ENCODE peak calls at places on chromosomes 16 and 17, in eight cellular contexts. G is heart right ventricle, R is K562, Q is sigmoid colon, T is cardiac fibroblast, B is pancreas, H is BJ, D is IMR-90. O is an unnamed sample.
A peak's percentile ranks its signal among the peaks of the same experiment; 100 is the strongest.

GRCh38 chr17:77635176-77635575 is 323.3 kb upstream of the TNRC6C start:
- DNase-seq in H (no peak), R (no peak), G (no peak), D (no peak), T (no peak), B (no peak), Q (no peak), O (no peak)

GRCh38 chr16:60091076-60091475 is 1357.0 kb upstream of the GOT2 start:
- DNase-seq in Q (no peak), D (no peak), T (no peak), R (no peak), H (no peak), B (no peak), G (no peak), O (no peak)

GRCh38 chr17:8474826-8475225 is 39.1 kb downstream of the NDEL1 start:
- DNase-seq in B (no peak), R (no peak), T (no peak), Q (no peak), H (no peak), D (no peak), G (no peak), O (no peak)

GRCh38 chr17:62666061-62666800 is 38.8 kb downstream of the MRC2 start:
- DNase-seq in T (no peak), G (no peak), D (no peak), B (no peak), Q (no peak), H (no peak), R (no peak), O (no peak)

GRCh38 chr16:84090212-84090611 is 26.5 kb downstream of the MBTPS1 start:
- DNase-seq in D (no peak), B (no peak), T (no peak), R (no peak), G (no peak), Q (no peak), H (no peak), O (no peak)

GRCh38 chr16:50580180-50580771 is 32.1 kb downstream of the NKD1 start:
- DNase-seq in Q (no peak), H (no peak), B (no peak), G (no peak), D (no peak), R (no peak), T (no peak), O (no peak)

GRCh38 chr17:47999612-48000011 is 28.7 kb downstream of the CDK5RAP3 start:
- DNase-seq in H (peak; percentile 3), R (no peak), G (no peak), D (peak; percentile 72), B (no peak), T (peak; percentile 53), Q (no peak), O (peak; percentile 64)

GRCh38 chr17:19412510-19412909 is 1.5 kb downstream of the RNF112 start:
- DNase-seq in R (no peak), T (no peak), D (no peak), H (no peak), Q (no peak), G (no peak), B (no peak), O (no peak)

GRCh38 chr17:69325518-69326301 is 1.2 kb downstream of the ABCA5 start:
- DNase-seq in G (no peak), R (no peak), D (no peak), T (no peak), Q (no peak), H (no peak), B (peak; percentile 19), O (no peak)

GRCh38 chr17:15456972-15457722 is 10.3 kb downstream of the CDRT4 start:
- DNase-seq in H (peak; percentile 93), D (peak; percentile 84), Q (peak; percentile 95), T (peak; percentile 66), B (peak; percentile 44), R (no peak), G (peak; percentile 70), O (peak; percentile 88)

GRCh38 chr17:47694818-47695663 is 1.1 kb downstream of the TBKBP1 start:
- DNase-seq in G (peak; percentile 77), R (peak; percentile 47), B (peak; percentile 41), D (peak; percentile 49), Q (peak; percentile 87), H (no peak), T (peak; percentile 49), O (no peak)

GRCh38 chr16:11151156-11151904 is 104.7 kb downstream of the SOCS1 start:
- DNase-seq in Q (no peak), D (no peak), H (no peak), R (no peak), B (no peak), T (no peak), G (no peak), O (no peak)

GRCh38 chr17:12730931-12731521 is 58.3 kb upstream of the ARHGAP44 start:
- DNase-seq in Q (peak; percentile 79), T (peak; percentile 71), D (peak; percentile 78), R (peak; percentile 2), G (peak; percentile 87), H (no peak), B (peak; percentile 81), O (no peak)

GRCh38 chr16:25692307-25692706 is 548 bp downstream of the HS3ST4 start:
- DNase-seq in B (no peak), H (no peak), D (no peak), T (no peak), G (no peak), R (no peak), Q (no peak), O (no peak)

GRCh38 chr16:67326472-67327309 is at the start of the genes KCTD19 and LRRC36:
- DNase-seq in R (peak; percentile 84), T (no peak), H (no peak), Q (peak; percentile 74), B (peak; percentile 82), G (peak; percentile 39), D (no peak), O (no peak)

GRCh38 chr17:74008196-74008595 is 195.3 kb upstream of the RPL38 start:
- DNase-seq in Q (no peak), H (no peak), T (no peak), G (no peak), R (peak; percentile 33), B (no peak), D (no peak), O (no peak)
- TF ChIP-seq CTCF in Q (no peak), H (no peak), T (no peak), G (peak; percentile 29), R (peak; percentile 50), B (no peak), D (no peak), O (no peak)

GRCh38 chr17:2053380-2054261 is 1.3 kb upstream of the HIC1 start:
- DNase-seq in Q (peak; percentile 93), T (peak; percentile 74), G (peak; percentile 76), H (no peak), R (peak; percentile 69), B (no peak), D (peak; percentile 67), O (no peak)

GRCh38 chr17:2049333-2050245 is 5.3 kb upstream of the HIC1 start:
- DNase-seq in G (peak; percentile 89), T (peak; percentile 80), R (peak; percentile 88), Q (peak; percentile 92), B (peak; percentile 90), H (no peak), D (peak; percentile 77), O (no peak)

GRCh38 chr17:2050871-2051387 is 4.0 kb upstream of the HIC1 start:
- DNase-seq in G (no peak), D (peak; percentile 65), H (no peak), Q (peak; percentile 71), T (peak; percentile 46), B (no peak), R (peak; percentile 44), O (no peak)

GRCh38 chr17:2050246-2050866 is 4.5 kb upstream of the HIC1 start:
- DNase-seq in H (no peak), D (peak; percentile 73), B (peak; percentile 78), T (peak; percentile 59), R (peak; percentile 85), G (no peak), Q (peak; percentile 86), O (no peak)

DNA sequence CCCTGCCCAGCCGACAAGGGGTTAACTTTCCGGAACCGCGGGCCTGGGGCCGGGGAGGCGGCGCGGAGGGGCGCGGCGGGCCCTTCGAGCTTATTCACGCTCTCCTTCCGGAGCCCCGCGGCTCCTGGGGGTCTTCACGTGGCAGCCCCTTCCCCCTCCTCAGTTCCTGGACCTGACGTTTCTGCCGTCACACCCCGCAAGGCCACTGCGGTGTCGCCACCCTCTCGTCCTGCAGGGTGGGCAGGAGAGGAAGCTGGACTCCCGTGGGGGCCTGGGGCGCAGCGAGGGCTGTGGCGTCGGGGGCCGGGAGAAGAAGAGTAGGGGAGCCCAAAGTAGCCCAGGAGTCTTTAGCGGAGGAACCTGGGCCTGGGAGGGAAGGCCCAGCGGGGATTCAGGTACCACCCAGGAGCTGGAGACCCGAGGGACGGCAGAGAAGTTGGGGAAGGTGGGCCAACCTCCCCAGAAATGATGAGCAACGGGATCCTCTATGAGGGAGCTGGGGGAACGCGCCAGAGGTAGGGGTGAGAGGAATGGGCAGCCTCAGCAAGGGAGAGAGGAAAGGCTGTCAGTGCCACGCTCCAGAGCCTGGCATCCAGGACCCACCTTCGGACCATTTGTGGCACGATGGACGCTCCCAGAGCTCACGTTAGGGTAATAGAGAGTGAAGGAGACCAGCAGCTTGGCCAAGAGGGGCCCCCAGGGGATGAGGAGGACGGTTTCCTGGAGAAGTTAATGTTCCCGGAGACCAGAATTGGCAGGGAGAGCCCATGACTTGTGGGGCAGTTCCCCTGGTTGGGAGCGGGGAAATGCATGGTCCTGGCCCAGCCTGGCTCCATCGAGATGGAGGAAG is 3.3 kb upstream of the HIC1 start:
- DNase-seq in Q (peak; percentile 65), H (no peak), D (no peak), B (no peak), T (no peak), G (no peak), R (no peak), O (no peak)
- H3K4me3 ChIP-seq in Q (peak overlapping the region; percentile 91), H (no peak overlapping the region), D (no peak overlapping the region), B (no peak overlapping the region), T (no peak overlapping the region), G (peak overlapping the region; percentile 88), R (no peak overlapping the region), O (no peak overlapping the region)

GRCh38 chr16:70656712-70657263 is 10.4 kb downstream of the IL34 start:
- DNase-seq in D (no peak), Q (no peak), H (no peak), B (no peak), G (no peak), T (no peak), R (no peak), O (no peak)
- TF ChIP-seq CTCF in D (no peak), Q (no peak), H (no peak), B (no peak), G (no peak), T (no peak), R (peak; percentile 12), O (no peak)

GRCh38 chr16:4990415-4990814 is 32.3 kb downstream of the SEC14L5 start:
- DNase-seq in R (no peak), T (no peak), G (no peak), Q (no peak), H (no peak), B (no peak), D (no peak), O (no peak)

GRCh38 chr16:4989391-4990006 is 31.4 kb downstream of the SEC14L5 start:
- DNase-seq in B (no peak), R (no peak), Q (no peak), D (no peak), T (no peak), H (no peak), G (no peak), O (no peak)

GRCh38 chr16:4988647-4989046 is 30.5 kb downstream of the SEC14L5 start:
- DNase-seq in T (no peak), H (no peak), B (no peak), Q (no peak), R (no peak), D (no peak), G (no peak), O (no peak)

GRCh38 chr16:4987250-4987579 is 29.1 kb downstream of the SEC14L5 start:
- DNase-seq in D (no peak), R (no peak), T (no peak), B (no peak), Q (no peak), G (no peak), H (no peak), O (no peak)

GRCh38 chr16:4987580-4988374 is 29.6 kb downstream of the SEC14L5 start:
- DNase-seq in H (no peak), Q (no peak), D (no peak), B (no peak), T (no peak), R (no peak), G (no peak), O (no peak)
- H3K4me3 ChIP-seq in H (no peak overlapping the region), Q (no peak overlapping the region), D (no peak overlapping the region), B (no peak overlapping the region), T (no peak overlapping the region), R (no peak overlapping the region), G (no peak overlapping the region), O (no peak overlapping the region)